ENCODE peak calls at places on chromosomes 3 and 15, in five cellular contexts. O is breast epithelium, V is tibial nerve, R is body of pancreas, E is sigmoid colon. M is an unnamed sample.

GRCh38 chr3:45657853-45658252 is 31.3 kb upstream of the SACM1L start:
- DNase-seq in O (no peak), V (no peak), R (no peak), E (no peak), M (no peak)

GRCh38 chr3:129562803-129563202 is 19.8 kb downstream of the H1-8 start:
- DNase-seq in O (no peak), V (no peak), R (no peak), E (no peak), M (no peak)

GRCh38 chr3:102095383-102095782 is 246.1 kb downstream of the NFKBIZ start:
- DNase-seq in O (no peak), V (no peak), R (no peak), E (no peak), M (no peak)

GRCh38 chr3:50365080-50365841 is 5.9 kb upstream of the TMEM115 start:
- DNase-seq in O (peak), V (peak), R (peak), E (peak), M (peak)

GRCh38 chr15:24729760-24730159 is 54.2 kb downstream of the NPAP1 start:
- DNase-seq in O (no peak), V (no peak), R (no peak), E (no peak), M (no peak)

GRCh38 chr15:68210821-68211655 is 5.9 kb upstream of the CALML4 start:
- DNase-seq in O (peak), V (peak), R (peak), E (peak), M (peak)

GRCh38 chr3:188283347-188283746 is 129.4 kb downstream of the LPP start:
- DNase-seq in O (no peak), V (peak), R (peak), E (no peak), M (peak)

GRCh38 chr3:71102111-71103039 is 481.2 kb downstream of the FOXP1 start:
- DNase-seq in O (no peak), V (no peak), R (no peak), E (no peak), M (no peak)

GRCh38 chr15:71588746-71589145 is 221.6 kb upstream of the NR2E3 start:
- DNase-seq in O (no peak), V (no peak), R (no peak), E (no peak), M (no peak)

GRCh38 chr3:191809326-191809949 is 348.5 kb downstream of the PYDC2 start:
- DNase-seq in O (no peak), V (no peak), R (no peak), E (no peak), M (no peak)

GRCh38 chr3:3071136-3071535 is 39.0 kb downstream of the IL5RA start:
- DNase-seq in O (no peak), V (no peak), R (no peak), E (no peak), M (no peak)

GRCh38 chr3:168839692-168840091 is 744.0 kb upstream of the GOLIM4 start:
- DNase-seq in O (no peak), V (no peak), R (no peak), E (no peak), M (no peak)

GRCh38 chr3:10668077-10668476 is 148.0 kb upstream of the SLC6A11 start:
- DNase-seq in O (no peak), V (no peak), R (no peak), E (no peak), M (no peak)

GRCh38 chr3:129428382-129429079 is at the start of gene EFCAB12:
- DNase-seq in O (peak), V (peak), R (peak), E (peak), M (peak)

GRCh38 chr3:56940331-56940730 is 120.1 kb upstream of the SPATA12 start:
- DNase-seq in O (no peak), V (no peak), R (no peak), E (no peak), M (no peak)

GRCh38 chr15:61079529-61079928 is 149.6 kb downstream of the RORA start:
- DNase-seq in O (no peak), V (no peak), R (no peak), E (no peak), M (no peak)

GRCh38 chr15:57596978-57597377 is 5.3 kb downstream of the MYZAP start:
- DNase-seq in O (no peak), V (no peak), R (peak), E (peak), M (peak)

GRCh38 chr15:56249080-56249479 is 5.4 kb upstream of the RFX7 start:
- DNase-seq in O (no peak), V (no peak), R (peak), E (no peak), M (no peak)

GRCh38 chr3:72137865-72138861 is 353.2 kb upstream of the PROK2 start:
- DNase-seq in O (no peak), V (no peak), R (no peak), E (no peak), M (no peak)

GRCh38 chr3:82676356-82677026 is 915.0 kb upstream of the GBE1 start:
- DNase-seq in O (no peak), V (no peak), R (no peak), E (no peak), M (no peak)

GRCh38 chr3:117589454-117589853 is 879.9 kb downstream of the TUSC7 start:
- DNase-seq in O (no peak), V (no peak), R (no peak), E (no peak), M (no peak)

GRCh38 chr15:62928242-62928995 is 114.1 kb upstream of the TPM1 start:
- DNase-seq in O (no peak), V (no peak), R (peak), E (no peak), M (no peak)

GRCh38 chr15:79431636-79432344 is at the start of gene MINAR1:
- DNase-seq in O (no peak), V (no peak), R (peak), E (no peak), M (no peak)

GRCh38 chr3:151008699-151009098 is 36.2 kb upstream of the CLRN1 start:
- DNase-seq in O (no peak), V (no peak), R (no peak), E (no peak), M (no peak)

GRCh38 chr3:172586447-172586846 is 63.2 kb upstream of the TNFSF10 start:
- DNase-seq in O (no peak), V (no peak), R (no peak), E (no peak), M (no peak)

GRCh38 chr3:187616307-187616939 is 53.8 kb downstream of the SST start:
- DNase-seq in O (no peak), V (no peak), R (peak), E (no peak), M (peak)

GRCh38 chr3:192577271-192577670 is 150.1 kb downstream of the FGF12 start:
- DNase-seq in O (no peak), V (no peak), R (no peak), E (no peak), M (no peak)

GRCh38 chr3:149468504-149469212 is 5.8 kb upstream of the TM4SF4 start:
- DNase-seq in O (no peak), V (no peak), R (peak), E (no peak), M (no peak)

GRCh38 chr3:150411971-150412370 is 3.9 kb downstream of the TSC22D2 start:
- DNase-seq in O (no peak), V (no peak), R (no peak), E (no peak), M (no peak)

GRCh38 chr3:55169608-55170010 is 241.8 kb upstream of the LRTM1 start:
- DNase-seq in O (no peak), V (no peak), R (no peak), E (no peak), M (no peak)

GRCh38 chr3:16741890-16742289 is 136.7 kb upstream of the DAZL start:
- DNase-seq in O (no peak), V (no peak), R (no peak), E (no peak), M (no peak)

GRCh38 chr15:90873998-90874605 is 5.7 kb downstream of the FURIN start:
- DNase-seq in O (no peak), V (no peak), R (peak), E (no peak), M (no peak)

GRCh38 chr3:196968233-196969000 is at the start of gene PIGZ:
- DNase-seq in O (no peak), V (no peak), R (no peak), E (no peak), M (no peak)

GRCh38 chr15:75508741-75509532 is 57.4 kb upstream of the SIN3A start:
- DNase-seq in O (no peak), V (peak), R (peak), E (no peak), M (peak)
- TF ChIP-seq CTCF in O (peak), V (peak), R (peak), E (peak), M (peak)

GRCh38 chr3:46981932-46982471 is 2.5 kb downstream of the NBEAL2 start:
- DNase-seq in O (peak), V (no peak), R (peak), E (no peak), M (no peak)
- TF ChIP-seq POLR2A in O (no peak), V (no peak), R (no peak), E (no peak), M (no peak)

GRCh38 chr3:51719413-51720025 is 12.7 kb downstream of the GRM2 start:
- DNase-seq in O (no peak), V (no peak), R (no peak), E (no peak), M (no peak)
- TF ChIP-seq CTCF in O (no peak), V (no peak), R (no peak), E (no peak), M (no peak)

GRCh38 chr3:15377961-15378791 is 45.8 kb upstream of the SH3BP5 start:
- DNase-seq in O (peak), V (peak), R (peak), E (peak), M (peak)
- TF ChIP-seq POLR2A in O (no peak), V (no peak), R (no peak), E (no peak), M (no peak)

M was measured in uterus.